ENCODE peak calls at places on chromosomes 5 and 9, in six cellular contexts. R, J, S, Q, C and K are unnamed samples.

GRCh38 chr5:138752341-138752950 is 779 bp upstream of the CTNNA1 start:
- DNase-seq in Q (no peak), R (peak), C (no peak), S (peak), J (no peak), K (no peak)

GRCh38 chr9:132795511-132796303 is 82.4 kb downstream of the AK8 start:
- DNase-seq in C (peak), J (no peak), R (no peak), S (peak), Q (no peak), K (no peak)

GRCh38 chr5:8840237-8840636 is 705.6 kb downstream of the SEMA5A start:
- DNase-seq in C (no peak), J (no peak), S (no peak), R (no peak), Q (no peak), K (no peak)

GRCh38 chr9:31674264-31674663 is 710.2 kb upstream of the ACO1 start:
- DNase-seq in Q (no peak), S (no peak), R (no peak), C (no peak), J (no peak), K (no peak)

GRCh38 chr5:169218176-169218575 is 82.8 kb downstream of the SLIT3 start:
- DNase-seq in C (no peak), Q (no peak), S (no peak), R (no peak), J (no peak), K (no peak)

GRCh38 chr5:118295045-118295444 is 693.3 kb downstream of the DTWD2 start:
- DNase-seq in C (no peak), R (no peak), S (no peak), J (no peak), Q (no peak), K (no peak)

GRCh38 chr5:157303667-157304327 is 37.9 kb downstream of the CYFIP2 start:
- DNase-seq in C (no peak), S (no peak), Q (peak), J (peak), R (no peak), K (no peak)

GRCh38 chr9:127611796-127612790 is at the start of gene STXBP1:
- DNase-seq in S (peak), R (peak), C (peak), J (peak), Q (peak), K (no peak)

GRCh38 chr9:130199605-130200004 is 27.4 kb downstream of the NCS1 start:
- DNase-seq in S (no peak), J (no peak), Q (no peak), C (no peak), R (no peak), K (no peak)

GRCh38 chr9:110142253-110142652 is 65.7 kb downstream of the C9orf152 start:
- DNase-seq in Q (no peak), R (no peak), C (no peak), J (no peak), S (no peak), K (no peak)

GRCh38 chr9:3893519-3893918 is 367.7 kb upstream of the RFX3 start:
- DNase-seq in J (no peak), C (no peak), S (no peak), R (no peak), Q (no peak), K (no peak)

GRCh38 chr5:123670981-123671557 is 159.1 kb downstream of the CSNK1G3 start:
- DNase-seq in J (peak), Q (peak), C (no peak), R (peak), S (peak), K (no peak)

GRCh38 chr9:135164036-135164435 is 76.6 kb downstream of the OLFM1 start:
- DNase-seq in J (no peak), S (no peak), C (no peak), Q (no peak), R (no peak), K (no peak)

GRCh38 chr9:13020141-13020540 is 245.3 kb downstream of the LURAP1L start:
- DNase-seq in R (no peak), S (no peak), Q (no peak), J (no peak), C (no peak), K (no peak)

GRCh38 chr5:139295692-139296091 is 2.2 kb downstream of the MATR3 start:
- DNase-seq in J (no peak), R (no peak), C (no peak), Q (no peak), S (no peak), K (no peak)

GRCh38 chr9:111041902-111042301 is 3.6 kb upstream of the LPAR1 start:
- DNase-seq in R (no peak), Q (no peak), S (no peak), C (no peak), J (no peak), K (no peak)

GRCh38 chr5:17184596-17184995 is 32.8 kb upstream of the BASP1 start:
- DNase-seq in S (no peak), Q (no peak), R (no peak), J (no peak), C (no peak), K (no peak)

GRCh38 chr5:87361031-87361443 is 51.7 kb downstream of the CCNH start:
- DNase-seq in R (no peak), S (no peak), C (no peak), Q (no peak), J (no peak), K (no peak)

GRCh38 chr5:141874262-141874964 is 3.8 kb downstream of the PCDH1 start:
- DNase-seq in S (no peak), R (no peak), Q (no peak), J (no peak), C (no peak), K (no peak)

GRCh38 chr9:126794441-126794840 is 10.4 kb upstream of the ZBTB43 start:
- DNase-seq in Q (no peak), C (no peak), S (no peak), J (no peak), R (no peak), K (no peak)

GRCh38 chr5:90421136-90421535 is 11.6 kb upstream of the CETN3 start:
- DNase-seq in R (no peak), J (no peak), C (no peak), Q (no peak), S (no peak), K (no peak)

GRCh38 chr9:23686257-23686656 is 139.8 kb downstream of the ELAVL2 start:
- DNase-seq in C (no peak), Q (no peak), R (peak), S (no peak), J (no peak), K (no peak)

GRCh38 chr5:143921525-143922311 is 109.8 kb downstream of the HMHB1 start:
- DNase-seq in C (no peak), S (no peak), J (no peak), Q (no peak), R (peak), K (no peak)

GRCh38 chr5:160399402-160400353 is at the start of gene FAM200C:
- DNase-seq in C (peak), J (peak), R (peak), Q (peak), S (peak), K (peak)

GRCh38 chr5:113617191-113617796 is 103.8 kb downstream of the YTHDC2 start:
- DNase-seq in R (no peak), J (no peak), C (no peak), Q (no peak), S (no peak), K (no peak)

GRCh38 chr9:24698864-24699518 is 153.3 kb upstream of the IZUMO3 start:
- DNase-seq in R (no peak), S (no peak), C (no peak), Q (no peak), J (no peak), K (no peak)

GRCh38 chr5:132221781-132222648 is 5.6 kb downstream of the P4HA2 start:
- DNase-seq in R (no peak), J (no peak), S (peak), C (peak), Q (peak), K (no peak)

GRCh38 chr5:25458628-25459027 is 813.9 kb upstream of the CDH10 start:
- DNase-seq in C (no peak), R (no peak), S (no peak), J (no peak), Q (no peak), K (no peak)

GRCh38 chr5:92760550-92760949 is 820.5 kb downstream of the NR2F1-AS1 start:
- DNase-seq in R (no peak), J (no peak), Q (no peak), S (no peak), C (no peak), K (no peak)

GRCh38 chr5:166436857-166437256 is 1854.6 kb upstream of the WWC1 start:
- DNase-seq in J (no peak), Q (no peak), R (no peak), S (no peak), C (no peak), K (no peak)